ENCODE peak calls at places on chromosomes 3 and 15, in eight cellular contexts. C is midbrain, U is nephron progenitor cell, X is NCI-H1930, L is adrenal gland, M is retina, N is HTR-8/SVneo, I is SW480. J is an unnamed sample.

GRCh38 chr3:66298591-66298990 is 77.8 kb downstream of the SLC25A26 start:
- DNase-seq in M (no peak), I (no peak), C (no peak), X (no peak), L (no peak), N (no peak), U (no peak), J (no peak)

GRCh38 chr3:140078940-140079339 is 144.0 kb downstream of the CLSTN2 start:
- DNase-seq in U (no peak), M (no peak), I (no peak), N (no peak), X (no peak), C (no peak), L (no peak), J (peak; percentile 5)

GRCh38 chr3:57152150-57152549 is 13.0 kb downstream of the IL17RD start:
- DNase-seq in L (peak; percentile 50), M (peak; percentile 69), U (peak; percentile 53), X (no peak), I (no peak), N (no peak), C (peak; percentile 34), J (no peak)

GRCh38 chr3:138078096-138078495 is 37.3 kb downstream of the DZIP1L start:
- DNase-seq in I (no peak), L (no peak), N (no peak), U (no peak), X (no peak), C (no peak), M (no peak), J (no peak)

GRCh38 chr3:64185436-64185835 is 39.8 kb downstream of the PRICKLE2 start:
- DNase-seq in U (no peak), X (no peak), I (no peak), M (no peak), C (no peak), L (no peak), N (no peak), J (no peak)

GRCh38 chr3:13522236-13522635 is 26.7 kb upstream of the FBLN2 start:
- DNase-seq in L (no peak), I (no peak), M (no peak), N (no peak), C (no peak), X (no peak), U (no peak), J (no peak)

GRCh38 chr3:52221563-52222318 is 3.7 kb downstream of the TLR9 start:
- DNase-seq in I (no peak), U (no peak), X (no peak), C (no peak), M (no peak), N (no peak), L (no peak), J (no peak)

GRCh38 chr15:65067334-65067644 is 502 bp downstream of the RASL12 start:
- DNase-seq in X (no peak), M (no peak), L (no peak), C (no peak), N (no peak), U (no peak), I (no peak), J (no peak)

GRCh38 chr3:167723025-167723512 is 11.6 kb downstream of the PDCD10 start:
- DNase-seq in L (no peak), X (no peak), N (no peak), C (no peak), U (no peak), M (no peak), I (no peak), J (no peak)

GRCh38 chr3:72031581-72031980 is 246.6 kb upstream of the PROK2 start:
- DNase-seq in N (peak; percentile 19), U (no peak), I (no peak), C (no peak), L (peak; percentile 63), X (no peak), M (no peak), J (no peak)

GRCh38 chr3:187551419-187551818 is 118.8 kb downstream of the SST start:
- DNase-seq in U (no peak), M (no peak), N (no peak), C (no peak), X (no peak), I (no peak), L (no peak), J (no peak)

GRCh38 chr3:131067983-131068382 is 41.3 kb downstream of the NEK11 start:
- DNase-seq in L (no peak), U (no peak), X (no peak), C (no peak), N (no peak), I (no peak), M (no peak), J (no peak)

GRCh38 chr3:38990621-38991020 is 61.1 kb downstream of the SCN11A start:
- DNase-seq in L (no peak), I (no peak), C (no peak), N (no peak), M (no peak), X (no peak), U (no peak), J (no peak)